ENCODE peak calls at places on chromosomes 5 and 9, in four cellular contexts. U is upper lobe of right lung, S is brain microvascular endothelial cell, E is mammary epithelial cell. R is an unnamed sample.

GRCh38 chr5:17314907-17315471 is 97.6 kb downstream of the BASP1 start:
- DNase-seq in U (no peak), E (no peak), S (no peak), R (no peak)

GRCh38 chr5:142311725-142312124 is 13.1 kb downstream of the SPRY4 start:
- DNase-seq in U (no peak), E (no peak), S (no peak), R (no peak)

GRCh38 chr9:2362170-2362569 is 259.4 kb upstream of the VLDLR start:
- DNase-seq in U (no peak), S (no peak), E (peak), R (no peak)

GRCh38 chr9:129857207-129857606 is 21.9 kb downstream of the USP20 start:
- DNase-seq in S (no peak), U (no peak), E (no peak), R (no peak)

GRCh38 chr9:87871425-87872078 is 11.1 kb upstream of the SPATA31E1 start:
- DNase-seq in S (no peak), U (no peak), E (no peak), R (no peak)

GRCh38 chr5:96528262-96528661 is 95.2 kb upstream of the PCSK1 start:
- DNase-seq in E (no peak), U (no peak), S (no peak), R (no peak)

GRCh38 chr5:69075522-69076169 is 18.2 kb upstream of the SLC30A5 start:
- DNase-seq in S (no peak), E (no peak), U (no peak), R (no peak)

GRCh38 chr5:14165375-14166091 is 22.4 kb downstream of the TRIO start:
- DNase-seq in E (peak), S (peak), U (no peak), R (no peak)

GRCh38 chr9:131872006-131872405 is 132.1 kb upstream of the RAPGEF1 start:
- DNase-seq in U (peak), S (no peak), E (no peak), R (no peak)
- TF ChIP-seq CTCF in U (no peak), S (peak), E (no peak), R (peak)

GRCh38 chr5:392431-392988 is 50.5 kb upstream of the EXOC3 start:
- DNase-seq in E (peak), U (peak), S (no peak), R (no peak)
- H3K4me3 ChIP-seq in E (no peak), U (no peak), S (no peak), R (no peak)

GRCh38 chr5:157740211-157740610 is 3.3 kb upstream of the LSM11 start:
- DNase-seq in E (peak), U (no peak), S (no peak), R (no peak)
- TF ChIP-seq CTCF in E (peak), U (peak), S (peak), R (peak)

DNA sequence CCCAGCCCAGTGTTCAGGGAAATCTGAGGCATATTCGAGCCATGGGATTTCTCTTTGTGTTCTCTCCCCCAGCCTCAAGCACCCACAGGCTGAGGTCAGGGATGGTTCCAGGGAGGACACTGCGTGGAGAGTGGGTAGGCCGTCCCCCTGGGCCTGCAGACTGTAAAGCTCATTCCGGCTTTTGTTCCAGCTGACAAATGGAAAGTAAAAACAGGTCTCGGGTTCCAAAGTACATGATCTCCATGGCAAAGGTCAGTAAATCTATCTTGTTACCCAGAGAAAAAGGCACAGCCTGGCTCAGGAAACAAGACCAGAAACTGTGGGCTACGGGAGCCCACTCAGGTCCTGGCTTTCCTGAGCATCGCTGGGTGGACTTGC is 116.2 kb downstream of the ROR2 start:
- DNase-seq in U (no peak), S (no peak), E (no peak), R (no peak)
- H3K4me3 ChIP-seq in U (no peak), S (no peak), E (no peak), R (no peak)

R was measured in AG04449.